ENCODE peak calls at places on chromosomes 3 and 15, in five cellular contexts. Y is GM10248; I is hippocampal formation; V is islet precursor cell; X is stimulated activated CD4-positive, alpha-beta T cell treated with anti-CD3 and anti-CD28 coated beads, Interleukin-1b, Interleukin-23, amount 100 ng/mL, for 24 hours. Q is an unnamed sample.

GRCh38 chr3:150975992-150976368 is 3.5 kb upstream of the CLRN1 start:
- DNase-seq in Y (no peak), I (no peak), V (no peak), X (no peak), Q (no peak)

GRCh38 chr15:83549563-83549962 is 102.4 kb downstream of the SH3GL3 start:
- DNase-seq in Y (no peak), I (no peak), V (no peak), X (no peak), Q (no peak)

GRCh38 chr3:102474207-102474606 is 39.4 kb downstream of the ZPLD1 start:
- DNase-seq in Y (no peak), I (no peak), V (no peak), X (no peak), Q (no peak)

GRCh38 chr15:92821491-92822116 is 78.5 kb upstream of the CHD2 start:
- DNase-seq in Y (no peak), I (no peak), V (no peak), X (no peak), Q (peak; percentile 36)

GRCh38 chr3:150271578-150271930 is 136.5 kb upstream of the TSC22D2 start:
- DNase-seq in Y (no peak), I (no peak), V (no peak), X (no peak), Q (no peak)

GRCh38 chr15:51760805-51761204 is 9.4 kb downstream of the TMOD2 start:
- DNase-seq in Y (no peak), I (no peak), V (no peak), X (no peak), Q (no peak)

GRCh38 chr15:66864086-66864830 is 162.2 kb downstream of the SMAD6 start:
- DNase-seq in Y (peak; percentile 3), I (no peak), V (no peak), X (no peak), Q (no peak)

GRCh38 chr3:23778451-23778850 is 27.3 kb upstream of the UBE2E1 start:
- DNase-seq in Y (no peak), I (no peak), V (no peak), X (no peak), Q (no peak)

GRCh38 chr3:171430530-171430929 is 29.7 kb downstream of the TNIK start:
- DNase-seq in Y (no peak), I (no peak), V (no peak), X (no peak), Q (no peak)

GRCh38 chr15:34986326-34987181 is 1.5 kb downstream of the ZNF770 start:
- DNase-seq in Y (no peak), I (no peak), V (no peak), X (no peak), Q (no peak)

GRCh38 chr3:58414538-58415197 is 19.0 kb downstream of the PDHB start:
- DNase-seq in Y (peak; percentile 54), I (peak; percentile 16), V (no peak), X (no peak), Q (peak; percentile 76)

GRCh38 chr3:159191454-159191853 is 389.6 kb downstream of the MFSD1 start:
- DNase-seq in Y (no peak), I (no peak), V (no peak), X (no peak), Q (peak; percentile 98)

GRCh38 chr15:56019819-56020218 is 26.4 kb upstream of the NEDD4 start:
- DNase-seq in Y (no peak), I (no peak), V (no peak), X (no peak), Q (no peak)

GRCh38 chr3:172115787-172116186 is 76.4 kb downstream of the FNDC3B start:
- DNase-seq in Y (no peak), I (no peak), V (no peak), X (no peak), Q (no peak)

Q was measured in RPMI7951.